ENCODE peak calls at places on chromosomes 1 and 21, in nine cellular contexts. R, B, M, Q, A, X, G, O and L are unnamed samples.

GRCh38 chr1:165847486-165847885 is 20.1 kb downstream of the UCK2 start:
- DNase-seq in O (no peak), G (no peak), M (no peak), B (no peak), X (no peak), Q (no peak), R (no peak), A (no peak), L (no peak)

GRCh38 chr1:29856663-29857224 is 620.4 kb downstream of the PTPRU start:
- DNase-seq in X (no peak), M (no peak), R (no peak), Q (peak; percentile 7), B (no peak), G (peak; percentile 32), O (no peak), A (no peak), L (no peak)

GRCh38 chr1:31757204-31757679 is 6.9 kb downstream of the ADGRB2 start:
- DNase-seq in G (peak; percentile 55), O (no peak), B (no peak), A (no peak), R (no peak), X (no peak), Q (no peak), M (no peak), L (no peak)

GRCh38 chr1:108000620-108001105 is 35.7 kb upstream of the VAV3 start:
- DNase-seq in X (peak; percentile 42), A (no peak), O (no peak), Q (no peak), R (peak; percentile 45), G (peak; percentile 64), M (no peak), B (no peak), L (peak; percentile 61)

GRCh38 chr1:161359316-161359715 is 8.4 kb downstream of the CFAP126 start:
- DNase-seq in R (no peak), B (no peak), G (peak; percentile 30), Q (no peak), X (no peak), M (no peak), O (no peak), A (no peak), L (no peak)

GRCh38 chr1:5944848-5945167 is 47.4 kb downstream of the NPHP4 start:
- DNase-seq in M (no peak), R (no peak), O (no peak), A (no peak), Q (no peak), B (no peak), X (no peak), G (no peak), L (no peak)

GRCh38 chr1:4648657-4649056 is 5.8 kb upstream of the AJAP1 start:
- DNase-seq in G (no peak), M (no peak), X (no peak), R (no peak), B (no peak), O (no peak), Q (no peak), A (no peak), L (no peak)

GRCh38 chr21:46517361-46517760 is 58.7 kb downstream of the DIP2A start:
- DNase-seq in B (no peak), M (no peak), G (no peak), A (no peak), O (no peak), R (no peak), X (no peak), Q (no peak), L (no peak)

GRCh38 chr21:26117324-26117971 is 53.1 kb downstream of the APP start:
- DNase-seq in A (peak; percentile 39), B (no peak), G (no peak), M (no peak), R (no peak), Q (no peak), X (peak; percentile 32), O (no peak), L (no peak)

GRCh38 chr1:183244466-183244865 is 58.4 kb downstream of the LAMC2 start:
- DNase-seq in B (no peak), X (peak; percentile 67), M (no peak), O (no peak), G (no peak), R (no peak), Q (no peak), A (no peak), L (peak; percentile 30)

GRCh38 chr1:65339866-65340483 is 30.6 kb downstream of the DNAJC6 start:
- DNase-seq in R (peak; percentile 68), Q (no peak), G (no peak), B (no peak), A (no peak), X (peak; percentile 50), O (no peak), M (no peak), L (no peak)

DNA sequence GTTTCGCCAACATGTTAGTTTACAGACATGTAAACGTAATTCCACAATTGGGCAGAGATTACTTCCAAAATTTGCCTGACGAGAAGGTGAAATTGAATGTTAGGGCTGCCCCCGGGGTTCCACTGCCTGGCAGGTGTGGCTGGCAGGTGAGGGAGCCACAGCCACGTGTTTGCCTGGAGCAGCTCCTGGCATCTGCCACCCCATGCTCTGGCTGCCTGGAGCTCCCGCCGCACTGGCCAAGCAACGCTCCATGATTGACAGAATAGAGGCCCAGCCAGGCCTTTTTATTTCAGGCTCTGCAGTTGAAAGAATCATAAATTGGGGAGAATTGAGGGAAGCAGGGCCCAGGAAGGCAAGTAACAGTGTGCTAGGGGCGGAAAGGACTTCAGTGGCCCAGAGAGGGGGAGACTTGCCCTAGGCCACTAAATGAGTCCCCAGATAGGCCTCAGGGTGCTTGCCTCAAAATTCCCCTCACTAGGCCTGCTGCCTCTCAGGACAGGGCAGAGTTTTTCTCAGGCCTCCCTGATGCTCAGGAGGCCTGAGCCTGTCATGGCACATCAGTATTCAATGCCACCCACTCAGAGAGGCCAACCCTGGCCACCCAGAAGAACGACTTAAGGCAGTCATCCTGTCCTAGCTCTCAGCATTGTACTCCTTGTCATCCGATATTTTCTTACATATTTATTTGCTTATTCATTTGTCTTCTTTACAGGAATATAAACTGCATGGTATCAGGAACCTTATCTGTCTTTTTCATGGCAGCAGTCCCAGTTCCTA is 16.7 kb upstream of the S1PR1 start:
- DNase-seq in A (no peak), Q (no peak), R (no peak), B (no peak), G (no peak), M (no peak), O (no peak), X (no peak), L (no peak)
- TF ChIP-seq EZH2phosphoT487 in A (no peak), Q (no peak), R (no peak), B (no peak), G (no peak), M (no peak), O (no peak), X (no peak), L (no peak)

DNA sequence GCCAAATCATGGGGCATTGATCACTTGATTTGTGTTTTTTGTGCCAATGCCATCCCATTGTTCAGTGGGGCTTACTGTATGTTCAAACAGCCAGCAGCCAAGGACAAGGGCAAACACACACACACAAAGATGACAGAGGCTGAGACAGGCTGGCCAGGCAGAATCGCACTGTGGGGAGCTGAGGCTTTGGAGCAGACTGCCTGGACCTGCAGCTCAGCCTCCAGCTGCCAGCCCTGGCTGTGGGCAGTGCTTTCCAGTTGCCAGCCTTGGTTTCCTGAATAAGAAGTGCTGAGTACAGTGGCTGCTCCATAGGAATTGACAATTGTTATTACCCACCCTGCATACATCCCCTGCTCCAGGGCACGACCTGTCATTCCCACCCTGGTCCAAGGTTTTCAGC is 16.9 kb upstream of the PCP4 start:
- DNase-seq in X (no peak), B (no peak), G (no peak), M (no peak), Q (no peak), O (no peak), A (no peak), R (no peak), L (no peak)
- TF ChIP-seq EZH2phosphoT487 in X (no peak), B (no peak), G (no peak), M (no peak), Q (no peak), O (no peak), A (no peak), R (no peak), L (no peak)

DNA sequence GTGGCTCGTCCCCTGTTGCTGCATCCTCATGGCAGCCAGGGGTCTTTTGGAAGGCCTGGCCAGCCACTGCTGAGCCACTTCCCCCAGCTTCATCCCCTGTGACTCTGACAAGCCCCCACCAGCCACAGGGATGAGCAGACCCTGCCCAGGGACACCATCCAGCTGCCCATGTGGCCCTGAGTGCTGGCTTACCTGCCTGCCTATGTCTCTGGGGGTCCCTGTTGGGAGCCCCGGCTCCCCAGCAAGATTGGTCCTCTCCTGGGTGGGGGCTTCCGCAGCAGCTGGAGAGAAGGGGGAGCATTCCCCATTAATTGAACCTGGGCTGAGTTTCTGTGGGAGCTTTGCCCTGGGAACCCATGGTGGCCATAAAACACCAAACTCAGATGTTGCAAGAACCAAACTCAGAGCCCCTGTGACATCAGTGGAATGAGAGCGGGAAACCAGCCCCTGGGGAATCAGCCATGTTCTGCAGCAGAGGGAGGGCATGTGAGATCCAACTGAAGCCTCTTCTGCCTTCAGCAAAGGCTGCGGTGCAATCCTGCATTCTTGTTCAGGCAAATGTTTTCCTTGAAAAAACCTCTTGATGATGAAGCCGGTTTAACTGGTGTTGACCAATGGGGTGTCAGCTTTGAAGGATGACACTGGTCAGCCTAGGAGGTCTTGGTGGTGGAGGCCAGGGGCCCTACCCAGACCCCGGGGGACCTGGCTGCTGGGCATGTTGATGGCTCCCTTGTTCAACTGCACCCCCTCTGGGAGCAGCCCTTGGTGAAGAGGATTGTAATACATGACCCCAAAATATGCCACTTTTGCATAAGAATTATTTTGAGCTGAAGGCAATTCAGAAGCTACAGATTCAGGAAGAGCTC is 28.3 kb upstream of the COL18A1 start:
- DNase-seq in B (no peak), A (no peak), M (no peak), Q (no peak), G (no peak), X (peak; percentile 10), R (no peak), O (no peak), L (no peak)
- TF ChIP-seq EZH2phosphoT487 in B (no peak), A (no peak), M (no peak), Q (no peak), G (no peak), X (no peak), R (no peak), O (no peak), L (no peak)

GRCh38 chr21:40556442-40556968 is 290.5 kb downstream of the DSCAM start:
- DNase-seq in R (no peak), A (no peak), G (no peak), X (no peak), Q (no peak), M (no peak), O (no peak), B (no peak), L (no peak)
- TF ChIP-seq EZH2phosphoT487 in R (no peak), A (no peak), G (no peak), X (no peak), Q (no peak), M (no peak), O (no peak), B (no peak), L (no peak)

GRCh38 chr1:185155600-185156320 is 993 bp downstream of the TRMT1L start:
- DNase-seq in X (peak; percentile 86), R (peak; percentile 15), M (no peak), Q (peak; percentile 3), A (peak; percentile 51), G (no peak), O (peak; percentile 16), B (no peak), L (peak; percentile 16)
- TF ChIP-seq EZH2phosphoT487 in X (no peak), R (no peak), M (no peak), Q (no peak), A (no peak), G (no peak), O (no peak), B (no peak), L (no peak)

GRCh38 chr1:45753248-45754037 is 3.0 kb upstream of the IPP start:
- DNase-seq in O (peak; percentile 29), R (no peak), B (peak; percentile 53), G (no peak), A (no peak), Q (no peak), M (no peak), X (no peak), L (no peak)
- TF ChIP-seq EZH2phosphoT487 in O (no peak), R (no peak), B (no peak), G (no peak), A (no peak), Q (no peak), M (no peak), X (no peak), L (no peak)